ENCODE peak calls at places on chromosomes 6 and 20, in nine cellular contexts. Y is activated B cell treated with CpG ODN at 0.5 μM for 24 hours; J is AG09309; W is fibroblast of mammary gland; S is HepG2; C is omental fat pad; V is astrocyte of the cerebellum; X is CD4-positive, alpha-beta T cell; T is right lobe of liver. Z is an unnamed sample.

GRCh38 chr6:167947716-167948115 is 49.8 kb upstream of the KIF25 start:
- DNase-seq in W (no peak), C (no peak), X (no peak), V (no peak), J (no peak), S (no peak), Y (no peak), T (no peak), Z (no peak)

GRCh38 chr6:10425973-10426780 is 11.3 kb upstream of the TFAP2A start:
- DNase-seq in T (peak), V (no peak), Y (no peak), J (no peak), W (no peak), S (peak), C (no peak), X (no peak), Z (peak)

GRCh38 chr6:6497541-6497940 is 91.0 kb upstream of the LY86 start:
- DNase-seq in C (no peak), W (no peak), X (no peak), S (no peak), V (no peak), J (no peak), Y (no peak), T (no peak), Z (no peak)

GRCh38 chr6:132736239-132736638 is 21.5 kb downstream of the VNN2 start:
- DNase-seq in W (no peak), V (no peak), S (no peak), J (no peak), C (no peak), T (no peak), Y (no peak), X (no peak), Z (no peak)

GRCh38 chr6:56359201-56359899 is 112.0 kb upstream of the COL21A1 start:
- DNase-seq in Y (no peak), J (no peak), W (peak), S (peak), X (peak), T (no peak), C (no peak), V (peak), Z (peak)

GRCh38 chr6:1405221-1405620 is 15.8 kb downstream of the FOXF2 start:
- DNase-seq in S (no peak), W (no peak), J (no peak), V (no peak), C (no peak), Y (no peak), T (no peak), X (no peak), Z (no peak)

GRCh38 chr6:16414205-16414604 is 175.8 kb downstream of the GMPR start:
- DNase-seq in J (no peak), X (no peak), W (no peak), V (no peak), Y (no peak), C (no peak), T (no peak), S (no peak), Z (no peak)

GRCh38 chr6:3455490-3456394 is 1.1 kb downstream of the SLC22A23 start:
- DNase-seq in W (no peak), S (peak), T (peak), X (peak), J (no peak), Y (peak), V (no peak), C (no peak), Z (peak)

GRCh38 chr6:70847685-70848084 is 109.2 kb downstream of the B3GAT2 start:
- DNase-seq in C (no peak), Y (no peak), J (no peak), T (no peak), W (no peak), V (no peak), S (no peak), X (no peak), Z (no peak)

GRCh38 chr6:33740204-33740608 is 6.5 kb downstream of the IP6K3 start:
- DNase-seq in X (no peak), Y (no peak), J (no peak), W (no peak), T (peak), V (no peak), S (peak), C (no peak), Z (peak)

GRCh38 chr6:5992551-5993225 is 14.0 kb downstream of the NRN1 start:
- DNase-seq in W (no peak), J (no peak), X (no peak), T (no peak), C (no peak), S (no peak), Y (no peak), V (no peak), Z (peak)

GRCh38 chr20:59032713-59033059 is 551 bp upstream of the ATP5F1E start:
- DNase-seq in V (no peak), J (no peak), S (peak), X (no peak), Y (no peak), W (peak), T (no peak), C (no peak), Z (peak)

GRCh38 chr6:47111685-47112084 is 69.6 kb upstream of the ADGRF1 start:
- DNase-seq in V (peak), T (no peak), W (no peak), C (no peak), X (no peak), J (no peak), S (peak), Y (no peak), Z (no peak)

GRCh38 chr6:38771111-38771694 is 56.1 kb downstream of the DNAH8 start:
- DNase-seq in S (no peak), V (no peak), X (no peak), J (no peak), T (no peak), C (no peak), Y (no peak), W (peak), Z (no peak)

GRCh38 chr6:137699036-137699683 is 167.9 kb upstream of the TNFAIP3 start:
- DNase-seq in X (no peak), V (no peak), C (no peak), Y (no peak), S (no peak), W (peak), T (no peak), J (no peak), Z (no peak)

GRCh38 chr6:158059108-158059507 is 77.4 kb downstream of the SYNJ2 start:
- DNase-seq in C (no peak), T (no peak), J (no peak), Y (no peak), V (no peak), W (no peak), X (no peak), S (no peak), Z (no peak)

GRCh38 chr6:34103321-34103720 is 42.6 kb downstream of the GRM4 start:
- DNase-seq in Y (no peak), C (no peak), W (no peak), S (no peak), V (no peak), J (no peak), T (no peak), X (no peak), Z (no peak)

GRCh38 chr20:44858959-44859358 is 26.5 kb upstream of the YWHAB start:
- DNase-seq in V (no peak), J (no peak), X (no peak), S (no peak), T (no peak), Y (no peak), W (peak), C (no peak), Z (no peak)

GRCh38 chr6:72032056-72032455 is 145.7 kb downstream of the RIMS1 start:
- DNase-seq in Y (no peak), T (no peak), S (no peak), W (no peak), J (no peak), C (no peak), V (no peak), X (no peak), Z (no peak)

DNA sequence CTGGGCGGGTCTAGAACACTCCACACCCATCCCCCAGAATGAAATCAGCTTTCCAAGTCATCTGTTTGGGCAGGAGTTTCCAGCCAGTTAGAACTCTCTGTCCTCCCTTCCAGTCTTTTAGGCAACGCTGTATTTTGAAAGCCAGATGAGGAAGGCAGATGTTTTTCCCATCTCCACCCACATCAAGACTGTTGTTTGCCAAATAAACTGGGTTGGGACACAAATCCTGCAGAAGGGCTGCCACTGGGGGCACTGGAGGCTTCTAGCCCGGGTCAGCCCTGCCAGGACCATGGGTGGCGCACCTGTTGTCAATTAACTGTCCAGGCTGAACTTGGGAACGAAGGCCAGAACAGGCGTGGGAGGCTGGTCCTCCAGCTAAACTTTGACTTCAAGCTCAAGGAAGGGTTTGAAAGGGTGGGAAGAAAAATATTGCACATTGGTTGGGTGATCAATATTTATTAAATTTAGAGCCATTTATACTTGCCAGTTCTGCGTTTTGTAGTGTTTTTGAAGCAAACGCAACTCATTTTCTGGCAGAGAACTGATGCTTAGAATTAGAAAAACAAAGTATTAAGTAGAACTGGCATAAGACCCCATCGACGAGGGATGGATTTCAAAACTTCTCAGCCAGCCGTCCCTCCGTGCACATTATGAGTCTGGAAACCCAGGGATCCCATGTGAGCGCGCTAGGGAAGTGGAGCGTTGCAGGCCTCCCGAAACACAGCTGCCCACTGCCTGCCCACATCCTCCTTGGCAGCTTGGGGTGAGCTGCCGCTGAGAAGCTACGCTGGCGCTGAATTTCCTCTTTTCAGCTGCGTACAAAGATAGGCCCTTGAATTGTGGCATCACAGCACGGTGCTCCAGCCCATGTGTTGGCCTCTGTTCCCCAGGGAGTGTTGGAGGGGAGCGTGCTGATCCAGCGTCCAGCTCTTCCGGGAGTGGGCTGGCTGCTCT is 297.4 kb downstream of the QKI start:
- DNase-seq in W (peak), S (peak), T (peak), C (no peak), J (no peak), Y (peak), V (no peak), X (no peak), Z (no peak)
- TF ChIP-seq CTCF in W (peak), S (peak), T (no peak), C (no peak), J (peak), Y (no peak), V (no peak), X (no peak), Z (no peak)

GRCh38 chr20:24993337-24994185 is 1.0 kb upstream of the APMAP start:
- DNase-seq in W (peak), Y (no peak), C (no peak), X (no peak), T (no peak), S (peak), V (peak), J (peak), Z (no peak)

GRCh38 chr20:24994186-24994465 is 1.6 kb upstream of the APMAP start:
- DNase-seq in V (no peak), J (no peak), W (no peak), T (no peak), C (no peak), Y (no peak), S (no peak), X (no peak), Z (no peak)

GRCh38 chr20:24995741-24996448 is 3.3 kb upstream of the APMAP start:
- DNase-seq in X (no peak), J (no peak), W (peak), C (no peak), Y (no peak), S (no peak), T (no peak), V (no peak), Z (no peak)

GRCh38 chr20:24996449-24997195 is 4.1 kb upstream of the APMAP start:
- DNase-seq in J (no peak), T (no peak), S (no peak), C (no peak), W (no peak), Y (no peak), X (no peak), V (no peak), Z (no peak)

DNA sequence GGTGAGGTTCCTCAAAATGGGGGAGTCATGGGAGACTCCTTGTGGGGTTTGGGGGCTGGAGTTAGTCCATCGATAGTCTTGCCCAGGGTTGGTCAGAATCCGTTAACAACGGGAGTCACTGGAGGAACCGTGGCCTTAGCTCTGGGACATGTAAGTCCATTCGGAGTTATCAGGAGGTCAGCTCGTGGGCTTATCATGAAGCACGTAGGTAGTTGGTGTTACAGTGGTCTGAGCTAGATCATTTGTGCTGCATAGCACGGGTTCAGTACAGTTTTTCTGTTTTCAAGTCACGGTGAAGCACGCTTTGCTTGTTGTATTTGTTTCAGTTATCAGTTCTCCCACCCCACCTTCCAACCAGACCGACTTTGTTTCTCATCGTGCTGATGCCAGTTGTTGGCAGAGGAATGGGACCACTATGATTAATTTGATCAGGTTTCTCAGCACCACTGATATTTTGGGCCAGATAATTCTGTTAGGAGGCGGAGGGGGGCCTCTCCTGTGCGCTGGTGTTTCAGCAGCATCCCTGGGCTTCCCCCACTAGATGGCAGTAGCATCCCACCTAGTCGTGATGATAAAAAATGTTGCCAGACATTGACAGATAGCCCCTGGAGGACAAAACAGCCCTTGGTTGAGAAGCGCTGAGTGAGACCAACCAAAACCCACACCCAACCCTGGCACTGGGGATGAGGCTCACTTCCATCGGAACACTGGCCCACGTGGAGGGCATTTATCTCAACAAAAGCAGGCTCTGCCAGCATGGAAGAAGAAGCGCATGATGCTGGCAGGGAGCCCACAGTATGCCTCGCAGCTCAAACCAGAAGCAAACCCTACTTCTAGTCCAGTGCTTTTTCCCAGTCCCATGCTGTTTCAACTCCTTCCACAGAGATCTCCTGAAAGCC is 2.2 kb upstream of the APMAP start:
- DNase-seq in V (peak), J (peak), T (peak), C (peak), X (peak), Y (peak), W (peak), S (peak), Z (peak)
- TF ChIP-seq CTCF in V (peak), J (peak), T (peak), C (peak), X (peak), Y (no peak), W (peak), S (peak), Z (peak)

GRCh38 chr6:104201557-104201956 is 658.2 kb downstream of the HACE1 start:
- DNase-seq in X (no peak), S (no peak), V (no peak), Y (no peak), J (no peak), T (no peak), C (no peak), W (no peak), Z (no peak)
- TF ChIP-seq CTCF in X (no peak), S (no peak), V (no peak), Y (no peak), J (no peak), T (no peak), C (no peak), W (no peak), Z (no peak)

DNA sequence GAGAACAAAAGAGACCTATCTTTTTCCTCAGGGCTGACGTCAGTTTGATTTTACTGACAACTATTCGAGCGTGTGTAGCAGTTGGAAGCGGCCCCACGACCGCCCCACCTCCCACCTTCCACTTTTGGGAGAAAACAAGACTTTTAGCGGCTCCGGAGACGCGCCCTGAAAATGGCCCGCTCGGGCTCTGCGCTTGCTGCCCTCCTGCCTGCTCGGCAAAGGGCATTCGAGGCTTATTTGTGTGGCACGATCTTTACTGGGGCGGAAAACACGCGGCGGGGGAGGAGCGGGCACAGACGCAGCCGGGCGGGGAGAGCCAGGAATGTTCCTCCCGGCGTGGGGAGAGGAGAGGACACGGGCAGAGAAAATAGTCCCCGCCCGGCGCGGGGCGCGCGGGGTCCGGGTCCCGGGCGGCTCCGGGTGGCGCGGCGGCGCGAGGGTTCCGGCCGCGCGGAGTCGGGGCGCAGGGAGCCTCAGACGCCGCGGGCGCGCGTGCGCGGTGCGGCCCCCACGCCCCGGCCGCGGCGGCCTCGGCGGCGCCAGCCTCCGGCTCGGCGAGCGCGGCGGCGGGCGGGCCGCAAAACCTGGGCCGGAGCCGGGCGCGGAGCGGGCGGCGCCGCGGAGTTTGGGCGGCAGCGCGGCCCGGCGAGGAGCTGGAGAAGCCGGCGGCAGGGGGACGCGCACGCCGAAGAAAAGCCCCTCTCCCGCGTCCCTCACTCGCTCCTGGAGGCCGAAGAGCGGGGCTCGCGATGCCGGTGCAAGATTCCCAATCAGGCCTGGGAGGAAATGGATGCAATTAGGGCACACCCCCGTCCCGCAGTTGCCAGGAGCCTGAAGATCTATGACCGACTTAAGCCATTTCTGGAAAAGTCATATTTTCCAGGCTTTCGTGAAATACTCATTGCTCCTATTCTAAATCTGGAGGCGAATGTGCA is 90.0 kb upstream of the ARID1B start:
- DNase-seq in C (peak), W (peak), V (peak), Y (peak), J (peak), S (peak), T (peak), X (peak), Z (peak)
- TF ChIP-seq CTCF in C (no peak), W (no peak), V (no peak), Y (no peak), J (no peak), S (peak), T (no peak), X (no peak), Z (no peak)

DNA sequence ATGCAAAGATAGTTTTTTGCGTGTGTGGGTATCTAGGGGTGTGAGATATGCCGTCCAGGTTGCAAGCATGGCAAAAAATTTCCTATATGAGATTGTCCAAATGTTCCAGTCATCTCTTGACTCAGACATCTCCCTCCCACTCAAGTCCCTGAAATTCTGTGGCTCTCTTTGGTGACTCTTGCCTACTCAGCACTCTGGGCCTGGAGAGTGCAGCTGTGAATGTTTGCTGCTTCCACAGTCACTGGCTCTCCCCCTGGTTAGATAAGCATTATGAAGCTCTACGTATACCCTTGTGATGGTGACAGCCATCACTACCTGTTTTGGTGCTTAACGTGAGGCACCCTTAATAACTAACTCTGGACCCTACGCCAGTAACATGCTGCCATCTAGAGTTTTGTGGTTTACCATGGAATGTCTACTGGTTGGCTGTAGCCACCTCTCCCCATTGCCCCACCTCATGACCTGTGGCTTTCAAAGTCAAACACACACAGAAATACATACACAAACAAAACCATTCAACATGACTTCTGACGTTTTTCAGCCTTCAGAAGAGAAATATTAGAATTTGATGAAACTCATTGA is 621.9 kb upstream of the CITED2 start:
- DNase-seq in J (no peak), Y (no peak), S (peak), C (no peak), T (no peak), V (no peak), W (no peak), X (no peak), Z (no peak)
- TF ChIP-seq CTCF in J (no peak), Y (no peak), S (peak), C (no peak), T (peak), V (no peak), W (no peak), X (no peak), Z (no peak)

DNA sequence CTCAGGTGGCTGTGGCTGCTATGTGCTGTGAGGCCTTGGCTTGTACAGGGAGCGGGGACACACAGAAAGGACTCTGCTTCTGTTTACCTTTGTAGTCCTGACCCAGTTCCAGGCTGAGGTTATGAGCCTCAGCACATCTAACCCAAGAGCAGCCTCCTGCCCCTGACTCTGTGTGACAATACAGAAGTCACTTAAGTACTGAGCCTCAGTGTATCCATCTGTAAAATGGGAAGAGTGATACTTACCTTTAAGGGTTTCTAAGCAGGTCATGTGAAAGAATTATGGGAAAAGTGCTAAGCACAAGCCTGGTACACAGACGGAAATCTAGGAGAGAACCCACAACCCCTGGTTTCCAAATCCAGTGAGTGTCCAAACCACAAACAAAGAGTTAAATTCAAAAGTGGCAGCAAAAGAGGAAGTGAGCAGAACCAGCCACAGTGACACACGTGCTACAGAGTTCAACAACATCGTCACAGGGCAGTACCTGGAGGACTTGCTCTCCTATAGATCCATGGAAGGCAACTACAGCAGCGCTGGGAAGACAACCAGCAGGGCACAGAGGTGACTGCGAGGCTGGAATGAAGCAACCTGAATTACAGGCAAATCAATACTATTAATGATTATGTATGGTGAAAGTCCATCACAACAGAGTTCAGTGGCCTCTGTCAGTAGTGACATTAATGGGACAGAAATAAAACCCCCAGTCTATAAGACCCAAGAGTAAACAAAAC is 12.5 kb downstream of the TRIM26 start:
- DNase-seq in V (no peak), J (no peak), S (no peak), Y (no peak), T (peak), X (no peak), C (no peak), W (no peak), Z (no peak)
- TF ChIP-seq CTCF in V (no peak), J (no peak), S (no peak), Y (no peak), T (no peak), X (no peak), C (no peak), W (no peak), Z (no peak)